ENCODE peak calls at places on chromosomes 5 and 9, in eight cellular contexts. Q is mammary epithelial cell, G is epithelial cell of esophagus, U is left ventricle myocardium inferior, B is ovary, K is transverse colon, T is lower leg skin, I is retinal pigment epithelial cell. C is an unnamed sample.
A peak's percentile ranks its signal among the peaks of the same experiment; 100 is the strongest.

GRCh38 chr5:115599502-115599901 is 2.8 kb downstream of the TICAM2 start:
- DNase-seq in Q (no peak), G (peak; percentile 32), U (no peak), B (no peak), K (no peak), T (peak; percentile 25), I (no peak), C (no peak)

GRCh38 chr9:133955821-133956411 is 36.2 kb downstream of the VAV2 start:
- DNase-seq in Q (no peak), G (no peak), U (no peak), B (peak; percentile 46), K (peak; percentile 51), T (no peak), I (no peak), C (no peak)

GRCh38 chr9:127154003-127154389 is 31.6 kb upstream of the ANGPTL2 start:
- DNase-seq in Q (no peak), G (no peak), U (no peak), B (peak; percentile 13), K (no peak), T (no peak), I (no peak), C (peak; percentile 66)

GRCh38 chr5:1443145-1443543 is 2.1 kb downstream of the SLC6A3 start:
- DNase-seq in Q (no peak), G (no peak), U (no peak), B (no peak), K (no peak), T (no peak), I (no peak), C (no peak)

GRCh38 chr5:27568811-27569210 is 530.4 kb upstream of the CDH9 start:
- DNase-seq in Q (peak; percentile 9), G (peak; percentile 63), U (no peak), B (no peak), K (no peak), T (no peak), I (no peak), C (no peak)

GRCh38 chr5:59496524-59497134 is 396.9 kb downstream of the PDE4D start:
- DNase-seq in Q (no peak), G (peak; percentile 49), U (no peak), B (no peak), K (no peak), T (no peak), I (no peak), C (no peak)

GRCh38 chr9:3735251-3735650 is 209.4 kb upstream of the RFX3 start:
- DNase-seq in Q (no peak), G (no peak), U (no peak), B (no peak), K (no peak), T (no peak), I (no peak), C (no peak)

GRCh38 chr5:113162770-113163169 is 186.2 kb downstream of the DCP2 start:
- DNase-seq in Q (peak; percentile 90), G (peak; percentile 96), U (no peak), B (no peak), K (no peak), T (peak; percentile 32), I (no peak), C (no peak)

GRCh38 chr5:52822437-52822836 is 34.7 kb downstream of the ITGA1 start:
- DNase-seq in Q (no peak), G (no peak), U (peak; percentile 83), B (peak; percentile 64), K (no peak), T (peak; percentile 18), I (no peak), C (no peak)

GRCh38 chr5:86909896-86910295 is 292.2 kb downstream of the COX7C start:
- DNase-seq in Q (no peak), G (peak; percentile 47), U (no peak), B (no peak), K (no peak), T (peak; percentile 14), I (no peak), C (no peak)

GRCh38 chr5:17379188-17379951 is 118.7 kb upstream of the TAF11L2 start:
- DNase-seq in Q (peak; percentile 45), G (no peak), U (no peak), B (no peak), K (no peak), T (no peak), I (no peak), C (no peak)

GRCh38 chr9:136103651-136104487 is 8.8 kb upstream of the NACC2 start:
- DNase-seq in Q (no peak), G (no peak), U (no peak), B (no peak), K (peak; percentile 51), T (no peak), I (no peak), C (no peak)

GRCh38 chr5:1930880-1931589 is 48.3 kb upstream of the IRX4 start:
- DNase-seq in Q (peak; percentile 64), G (peak; percentile 14), U (peak; percentile 37), B (peak; percentile 37), K (no peak), T (no peak), I (no peak), C (peak; percentile 84)

GRCh38 chr9:61669352-61669751 is 479.5 kb downstream of the SPATA31A7 start:
- DNase-seq in Q (no peak), G (no peak), U (no peak), B (no peak), K (peak; percentile 2), T (no peak), I (no peak), C (peak; percentile 68)

GRCh38 chr9:61668846-61669245 is 479.0 kb downstream of the SPATA31A7 start:
- DNase-seq in Q (no peak), G (no peak), U (no peak), B (no peak), K (no peak), T (no peak), I (no peak), C (no peak)

GRCh38 chr9:61671276-61671973 is 481.6 kb downstream of the SPATA31A7 start:
- DNase-seq in Q (no peak), G (no peak), U (no peak), B (no peak), K (peak; percentile 2), T (no peak), I (no peak), C (peak; percentile 84)

GRCh38 chr9:61673247-61673646 is 483.4 kb downstream of the SPATA31A7 start:
- DNase-seq in Q (no peak), G (no peak), U (no peak), B (no peak), K (no peak), T (no peak), I (no peak), C (peak; percentile 70)

DNA sequence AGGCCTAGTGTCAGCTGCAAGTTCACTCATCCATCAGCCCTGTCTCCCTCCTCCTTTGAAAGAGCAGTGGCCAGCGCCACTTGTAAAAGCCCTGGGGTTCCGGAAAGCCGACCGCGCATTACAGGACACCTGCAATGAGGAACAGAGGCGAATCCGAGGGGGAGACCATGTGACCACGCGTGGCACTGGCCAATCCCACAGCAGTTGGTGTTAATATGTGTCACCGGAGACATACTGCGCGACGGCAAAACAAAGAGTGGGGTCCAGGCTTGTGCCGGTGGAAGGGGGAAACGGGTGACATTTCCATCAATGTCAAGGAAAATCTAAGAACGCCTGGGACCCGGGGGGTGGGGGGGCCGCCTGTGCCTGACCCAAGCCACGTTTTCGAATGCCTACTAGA is 480.8 kb downstream of the SPATA31A7 start:
- DNase-seq in Q (no peak), G (no peak), U (no peak), B (no peak), K (peak; percentile 2), T (no peak), I (no peak), C (peak; percentile 70)
- TF ChIP-seq CTCF in Q (no peak), G (no peak), U (no peak), B (no peak), K (no peak), T (no peak), I (no peak), C (no peak)

GRCh38 chr9:108186996-108187395 is 668.8 kb downstream of the ACTL7B start:
- DNase-seq in Q (no peak), G (no peak), U (peak; percentile 71), B (peak; percentile 26), K (peak; percentile 36), T (no peak), I (no peak), C (no peak)

GRCh38 chr9:108182950-108183381 is 672.8 kb downstream of the ACTL7B start:
- DNase-seq in Q (peak; percentile 56), G (peak; percentile 37), U (no peak), B (no peak), K (no peak), T (no peak), I (no peak), C (no peak)

GRCh38 chr9:108185613-108186012 is 670.2 kb downstream of the ACTL7B start:
- DNase-seq in Q (no peak), G (no peak), U (no peak), B (no peak), K (no peak), T (no peak), I (no peak), C (no peak)

GRCh38 chr9:108184009-108184408 is 671.8 kb downstream of the ACTL7B start:
- DNase-seq in Q (peak; percentile 38), G (peak; percentile 54), U (no peak), B (no peak), K (no peak), T (no peak), I (no peak), C (no peak)

GRCh38 chr9:108184941-108185340 is 670.8 kb downstream of the ACTL7B start:
- DNase-seq in Q (peak; percentile 94), G (peak; percentile 94), U (no peak), B (no peak), K (peak; percentile 62), T (peak; percentile 38), I (peak; percentile 29), C (no peak)
- TF ChIP-seq CTCF in Q (peak; percentile 27), G (peak; percentile 28), U (no peak), B (no peak), K (no peak), T (no peak), I (no peak), C (no peak)

GRCh38 chr9:86945868-86946711 is 1.2 kb downstream of the GAS1 start:
- DNase-seq in Q (peak; percentile 73), G (peak; percentile 84), U (peak; percentile 65), B (peak; percentile 62), K (peak; percentile 44), T (peak; percentile 46), I (no peak), C (peak; percentile 90)
- TF ChIP-seq CTCF in Q (peak; percentile 25), G (no peak), U (no peak), B (no peak), K (no peak), T (no peak), I (peak; percentile 9), C (peak; percentile 30)

GRCh38 chr9:118295413-118295812 is 591.2 kb downstream of the TLR4 start:
- DNase-seq in Q (no peak), G (no peak), U (no peak), B (no peak), K (no peak), T (no peak), I (no peak), C (no peak)

GRCh38 chr9:118290116-118290515 is 585.9 kb downstream of the TLR4 start:
- DNase-seq in Q (no peak), G (no peak), U (no peak), B (no peak), K (no peak), T (no peak), I (peak; percentile 48), C (no peak)
- TF ChIP-seq CTCF in Q (no peak), G (no peak), U (no peak), B (no peak), K (no peak), T (no peak), I (no peak), C (no peak)